ENCODE peak calls at places on chromosomes 11 and 22, in five cellular contexts. A is K562, Z is HepG2, D is GM12878, M is SK-N-SH. S is an unnamed sample.

GRCh38 chr22:32555546-32555945 is 80.9 kb downstream of the FBXO7 start:
- DNase-seq in D (no peak), M (no peak), Z (no peak), A (no peak), S (no peak)

GRCh38 chr11:110833033-110833484 is 120.8 kb upstream of the ARHGAP20 start:
- DNase-seq in A (no peak), D (no peak), M (no peak), Z (no peak), S (peak)

GRCh38 chr11:99911116-99911515 is 776.0 kb upstream of the ARHGAP42 start:
- DNase-seq in M (no peak), A (no peak), Z (no peak), D (no peak), S (no peak)

GRCh38 chr11:127412722-127413121 is 412.2 kb upstream of the KIRREL3 start:
- DNase-seq in D (no peak), M (no peak), Z (no peak), A (no peak), S (no peak)

GRCh38 chr22:32693102-32693501 is 108.4 kb upstream of the TIMP3 start:
- DNase-seq in A (no peak), D (no peak), Z (peak), M (no peak), S (no peak)

GRCh38 chr11:115497303-115497702 is 6.9 kb downstream of the CADM1 start:
- DNase-seq in Z (peak), M (no peak), D (peak), A (no peak), S (no peak)

GRCh38 chr22:37674951-37675929 is at the start of gene LGALS1:
- DNase-seq in D (no peak), Z (peak), A (peak), M (peak), S (peak)

GRCh38 chr22:40676644-40677043 is 2.6 kb upstream of the MCHR1 start:
- DNase-seq in D (no peak), Z (no peak), M (no peak), A (no peak), S (no peak)

GRCh38 chr11:110355011-110355744 is 58.8 kb upstream of the RDX start:
- DNase-seq in M (no peak), D (no peak), A (no peak), Z (peak), S (no peak)

GRCh38 chr11:65651589-65652510 is 10.9 kb downstream of the RELA start:
- DNase-seq in Z (no peak), M (no peak), A (peak), D (no peak), S (peak)

GRCh38 chr11:123454060-123454651 is 24.1 kb downstream of the GRAMD1B start:
- DNase-seq in M (no peak), A (no peak), D (no peak), Z (no peak), S (peak)

GRCh38 chr22:46031965-46032851 is 55.2 kb upstream of the WNT7B start:
- DNase-seq in Z (no peak), M (peak), A (no peak), D (no peak), S (no peak)

GRCh38 chr11:81342956-81343355 is 1390.7 kb downstream of the FAM181B start:
- DNase-seq in Z (no peak), M (no peak), D (no peak), A (no peak), S (no peak)

GRCh38 chr11:17563248-17563647 is 16.2 kb downstream of the OTOG start:
- DNase-seq in Z (no peak), D (no peak), A (no peak), M (no peak), S (no peak)

GRCh38 chr11:9577551-9577950 is 4.1 kb downstream of the WEE1 start:
- DNase-seq in A (no peak), Z (no peak), M (no peak), D (no peak), S (peak)

GRCh38 chr11:31500560-31500959 is 8.9 kb downstream of the IMMP1L start:
- DNase-seq in A (no peak), Z (no peak), D (no peak), M (no peak), S (peak)

GRCh38 chr11:111957663-111958415 is 20.7 kb downstream of the DIXDC1 start:
- DNase-seq in D (no peak), Z (no peak), M (no peak), A (no peak), S (no peak)

GRCh38 chr11:64817476-64817875 is 7.1 kb upstream of the MEN1 start:
- DNase-seq in Z (no peak), M (no peak), D (no peak), A (no peak), S (no peak)

GRCh38 chr11:122215244-122215992 is 99.4 kb upstream of the BLID start:
- DNase-seq in M (peak), Z (peak), A (peak), D (no peak), S (peak)

GRCh38 chr22:37753746-37754145 is 54.0 kb upstream of the GCAT start:
- DNase-seq in M (no peak), D (no peak), Z (no peak), A (no peak), S (peak)

GRCh38 chr22:39287076-39287743 is 32.2 kb downstream of the RPL3 start:
- DNase-seq in A (no peak), Z (no peak), D (no peak), M (no peak), S (no peak)

GRCh38 chr11:9380773-9381172 is 3.7 kb upstream of the IPO7 start:
- DNase-seq in Z (no peak), D (no peak), A (no peak), M (no peak), S (no peak)

GRCh38 chr11:41177791-41178190 is 281.7 kb downstream of the LRRC4C start:
- DNase-seq in A (no peak), M (no peak), Z (no peak), D (no peak), S (no peak)

GRCh38 chr11:45667929-45668680 is 2.7 kb upstream of the CHST1 start:
- DNase-seq in Z (no peak), M (no peak), D (no peak), A (no peak), S (no peak)

GRCh38 chr11:10674991-10675440 is 18.5 kb downstream of the IRAG1 start:
- DNase-seq in M (no peak), D (no peak), Z (no peak), A (no peak), S (no peak)

GRCh38 chr11:134476435-134477021 is 64.5 kb upstream of the B3GAT1 start:
- DNase-seq in D (no peak), Z (no peak), M (no peak), A (no peak), S (no peak)

GRCh38 chr22:23591203-23591791 is 11.2 kb upstream of the IGLL1 start:
- DNase-seq in D (no peak), M (peak), Z (peak), A (peak), S (peak)

GRCh38 chr11:1041149-1041467 is 4.6 kb upstream of the MUC6 start:
- DNase-seq in D (no peak), Z (no peak), A (no peak), M (no peak), S (no peak)

GRCh38 chr11:65382804-65383368 is 440 bp upstream of the SLC25A45 start:
- DNase-seq in Z (no peak), D (no peak), A (no peak), M (peak), S (no peak)

GRCh38 chr11:62352355-62353336 is 15.4 kb downstream of the ASRGL1 start:
- DNase-seq in Z (no peak), M (no peak), D (peak), A (no peak), S (no peak)

GRCh38 chr11:62359475-62359874 is 22.2 kb downstream of the ASRGL1 start:
- DNase-seq in Z (no peak), D (no peak), A (no peak), M (no peak), S (no peak)

GRCh38 chr11:62358273-62358672 is 21.0 kb downstream of the ASRGL1 start:
- DNase-seq in D (no peak), A (no peak), M (no peak), Z (no peak), S (no peak)

DNA sequence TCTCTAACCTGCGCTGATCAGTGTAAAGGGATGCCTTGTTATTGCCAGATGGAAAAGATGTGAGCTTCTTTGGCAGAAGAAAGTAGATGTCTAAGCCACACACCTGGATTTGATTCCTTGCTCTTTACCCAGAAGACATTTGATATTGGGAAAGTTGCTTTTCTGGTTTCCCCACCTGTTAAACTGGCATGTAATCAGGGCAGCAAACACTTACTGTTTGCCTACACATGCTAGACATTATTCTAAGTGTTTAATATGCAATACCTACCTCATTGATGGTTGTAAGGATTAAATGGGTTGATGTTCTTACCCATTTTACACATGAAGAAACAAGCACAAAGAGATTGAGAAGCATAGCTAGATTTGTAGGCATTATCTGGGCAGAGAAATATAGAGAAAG is 16.6 kb downstream of the ASRGL1 start:
- DNase-seq in Z (no peak), A (no peak), D (no peak), M (no peak), S (no peak)
- TF ChIP-seq MXI1 in Z (no peak), A (no peak), D (no peak), M (no peak), S (no peak)

GRCh38 chr11:67483498-67483798 is 622 bp downstream of the AIP start:
- DNase-seq in A (no peak), Z (no peak), M (no peak), D (no peak), S (no peak)

GRCh38 chr11:67486481-67487195 is 3.8 kb downstream of the AIP start:
- DNase-seq in Z (no peak), A (no peak), D (peak), M (no peak), S (no peak)

GRCh38 chr11:67483901-67484665 is 1.3 kb downstream of the AIP start:
- DNase-seq in M (no peak), A (no peak), Z (no peak), D (no peak), S (no peak)

GRCh38 chr11:67482736-67483497 is at the start of gene AIP:
- DNase-seq in Z (peak), A (peak), M (peak), D (peak), S (peak)

GRCh38 chr11:67484847-67485311 is 2.1 kb downstream of the AIP start:
- DNase-seq in Z (no peak), D (peak), M (no peak), A (no peak), S (no peak)
- TF ChIP-seq MXI1 in Z (no peak), D (peak), M (no peak), A (no peak), S (no peak)

DNA sequence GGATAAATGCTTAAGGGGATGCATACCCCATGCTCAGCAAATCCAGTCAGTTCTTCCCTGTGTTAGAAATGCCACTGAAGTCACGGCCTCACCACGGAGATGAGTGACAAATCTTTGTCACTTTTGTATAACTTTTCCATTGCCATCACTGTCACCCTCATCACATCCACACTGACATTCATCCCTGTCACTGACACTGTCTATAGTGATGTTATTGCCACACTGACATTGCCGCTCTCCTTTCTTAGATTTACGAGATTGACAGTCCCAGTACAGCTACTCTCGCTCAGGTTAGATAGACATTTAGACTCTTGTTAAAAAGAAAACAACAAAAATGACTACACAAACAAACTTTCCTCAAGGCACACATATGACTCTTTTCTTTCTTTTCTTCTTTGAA is 910.7 kb upstream of the CNTN5 start:
- DNase-seq in M (no peak), Z (no peak), D (no peak), A (no peak), S (no peak)
- TF ChIP-seq MXI1 in M (no peak), Z (no peak), D (no peak), A (no peak), S (no peak)

GRCh38 chr11:29029452-29029851 is 921.3 kb downstream of the METTL15 start:
- DNase-seq in D (no peak), M (no peak), A (no peak), Z (no peak), S (no peak)

GRCh38 chr11:29019960-29020683 is 911.9 kb downstream of the METTL15 start:
- DNase-seq in Z (no peak), D (no peak), M (no peak), A (no peak), S (peak)

GRCh38 chr11:29022676-29023075 is 914.5 kb downstream of the METTL15 start:
- DNase-seq in A (no peak), D (no peak), Z (no peak), M (no peak), S (no peak)

GRCh38 chr11:29025001-29025400 is 916.8 kb downstream of the METTL15 start:
- DNase-seq in Z (no peak), D (no peak), A (no peak), M (no peak), S (peak)

GRCh38 chr11:29024386-29024785 is 916.2 kb downstream of the METTL15 start:
- DNase-seq in A (no peak), D (no peak), M (no peak), Z (no peak), S (peak)
- TF ChIP-seq MXI1 in A (no peak), D (no peak), M (no peak), Z (no peak), S (no peak)

DNA sequence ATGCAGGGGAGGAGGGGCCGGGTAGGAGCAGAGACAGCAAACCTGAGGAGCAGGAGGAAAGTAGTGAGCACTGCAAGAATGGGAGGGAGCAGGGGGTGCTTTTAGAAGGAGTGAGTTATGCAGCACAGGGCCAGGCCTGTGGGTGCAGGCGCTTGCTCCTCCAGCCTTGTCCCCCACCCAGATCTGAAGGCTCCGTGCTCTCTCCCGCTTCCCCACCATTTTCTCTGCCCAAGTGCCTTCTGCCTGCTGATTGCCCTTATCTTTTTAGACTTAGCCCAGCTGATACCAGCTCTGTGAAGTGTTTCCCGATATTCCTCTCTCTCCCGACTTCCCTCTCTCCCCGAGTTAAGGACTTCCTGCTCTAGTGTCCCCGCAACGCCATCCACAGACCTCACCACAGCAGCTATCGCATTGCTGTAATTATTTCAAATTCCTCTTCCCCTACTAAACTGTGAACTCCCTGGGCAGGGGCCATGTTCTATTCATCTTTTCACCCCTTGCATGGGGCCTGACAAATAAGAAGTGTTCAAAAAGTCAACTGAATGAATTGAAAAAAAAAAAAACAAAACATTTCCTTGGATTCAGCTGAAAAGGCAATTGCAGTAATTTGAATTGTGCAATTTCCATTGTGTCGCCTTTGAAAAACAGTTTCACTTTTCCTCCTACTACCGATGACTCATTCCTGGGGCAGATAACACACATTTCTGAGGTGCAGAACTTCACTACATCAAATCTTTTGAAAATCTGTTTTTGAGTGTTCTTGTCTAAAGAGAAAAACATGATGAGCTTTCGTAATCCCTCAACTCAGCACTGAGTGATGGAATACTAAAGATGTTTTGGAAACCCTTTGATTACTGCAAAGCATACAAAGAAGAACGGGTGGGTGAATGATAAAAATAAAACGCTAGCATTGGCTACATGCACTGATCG is 69.7 kb upstream of the BMAL1 start:
- DNase-seq in M (no peak), Z (peak), A (peak), D (no peak), S (peak)
- TF ChIP-seq MXI1 in M (no peak), Z (no peak), A (no peak), D (no peak), S (no peak)

GRCh38 chr22:48052621-48052890 is 1290.1 kb downstream of the TBC1D22A start:
- DNase-seq in D (no peak), M (no peak), A (no peak), Z (no peak), S (no peak)
- TF ChIP-seq MXI1 in D (no peak), M (no peak), A (no peak), Z (no peak), S (no peak)

GRCh38 chr11:34724973-34725372 is 104.1 kb downstream of the EHF start:
- DNase-seq in M (no peak), Z (no peak), A (no peak), D (no peak), S (no peak)
- TF ChIP-seq MXI1 in M (no peak), Z (no peak), A (no peak), D (no peak), S (no peak)

GRCh38 chr11:35661539-35661938 is 1.0 kb upstream of the TRIM44 start:
- DNase-seq in A (no peak), D (no peak), Z (no peak), M (no peak), S (no peak)

GRCh38 chr11:35654711-35655110 is 7.9 kb upstream of the TRIM44 start:
- DNase-seq in D (no peak), M (no peak), A (no peak), Z (no peak), S (no peak)

GRCh38 chr11:35662061-35662648 is 420 bp upstream of the TRIM44 start:
- DNase-seq in A (no peak), D (peak), Z (peak), M (peak), S (no peak)

GRCh38 chr11:35655856-35656255 is 6.7 kb upstream of the TRIM44 start:
- DNase-seq in A (no peak), Z (no peak), D (no peak), M (no peak), S (no peak)

GRCh38 chr11:35658028-35658948 is 4.3 kb upstream of the TRIM44 start:
- DNase-seq in A (no peak), Z (no peak), D (no peak), M (no peak), S (peak)
- TF ChIP-seq MXI1 in A (no peak), Z (no peak), D (no peak), M (no peak), S (no peak)

S was measured in IMR-90.